ENCODE peak calls at places on chromosomes 5 and 9, in nine cellular contexts. M is right lobe of liver; B is IMR-90; S is PC-3; G is naive thymus-derived CD4-positive, alpha-beta T cell; T is testis; Y is AG04450; I is HCT116; N is lower lobe of right lung. V is an unnamed sample.

GRCh38 chr9:113309204-113309813 is 6.1 kb upstream of the RNF183 start:
- DNase-seq in M (no peak), B (peak), S (peak), G (no peak), T (peak), Y (peak), I (peak), N (no peak), V (no peak)

GRCh38 chr5:173452098-173452497 is 123.9 kb upstream of the STC2 start:
- DNase-seq in M (no peak), B (peak), S (peak), G (no peak), T (no peak), Y (no peak), I (peak), N (no peak), V (no peak)

GRCh38 chr9:72427801-72428200 is 62.8 kb upstream of the ZFAND5 start:
- DNase-seq in M (no peak), B (no peak), S (no peak), G (no peak), T (no peak), Y (no peak), I (no peak), N (no peak), V (no peak)

GRCh38 chr9:97997330-97998276 is 14.5 kb downstream of the ANP32B start:
- DNase-seq in M (no peak), B (no peak), S (no peak), G (no peak), T (no peak), Y (no peak), I (no peak), N (no peak), V (no peak)

GRCh38 chr9:134602547-134603362 is 38.8 kb upstream of the COL5A1 start:
- DNase-seq in M (peak), B (peak), S (peak), G (no peak), T (peak), Y (peak), I (peak), N (peak), V (peak)

GRCh38 chr5:174935854-174936474 is 211.6 kb downstream of the MSX2 start:
- DNase-seq in M (peak), B (peak), S (peak), G (no peak), T (peak), Y (peak), I (peak), N (peak), V (peak)

GRCh38 chr5:148145916-148146315 is 22.4 kb upstream of the SPINK14 start:
- DNase-seq in M (no peak), B (peak), S (peak), G (no peak), T (no peak), Y (no peak), I (no peak), N (no peak), V (no peak)

GRCh38 chr5:145827275-145827674 is 7.9 kb downstream of the PRELID2 start:
- DNase-seq in M (no peak), B (no peak), S (no peak), G (no peak), T (no peak), Y (no peak), I (no peak), N (no peak), V (no peak)

GRCh38 chr9:12774861-12775367 is at the start of gene LURAP1L:
- DNase-seq in M (peak), B (peak), S (peak), G (no peak), T (peak), Y (peak), I (peak), N (no peak), V (peak)

GRCh38 chr9:130825051-130825651 is 9.9 kb upstream of the ABL1 start:
- DNase-seq in M (no peak), B (peak), S (peak), G (no peak), T (peak), Y (no peak), I (no peak), N (no peak), V (peak)

GRCh38 chr5:130141689-130142320 is 237.5 kb downstream of the CHSY3 start:
- DNase-seq in M (no peak), B (no peak), S (peak), G (no peak), T (peak), Y (peak), I (no peak), N (no peak), V (no peak)

GRCh38 chr5:145965804-145966203 is 29.4 kb downstream of the SH3RF2 start:
- DNase-seq in M (no peak), B (no peak), S (no peak), G (no peak), T (peak), Y (no peak), I (no peak), N (no peak), V (no peak)

GRCh38 chr5:35436441-35437057 is 181.1 kb upstream of the SPEF2 start:
- DNase-seq in M (no peak), B (peak), S (peak), G (no peak), T (no peak), Y (no peak), I (peak), N (no peak), V (no peak)

GRCh38 chr5:51821697-51822096 is 438.4 kb downstream of the ISL1 start:
- DNase-seq in M (no peak), B (no peak), S (no peak), G (no peak), T (no peak), Y (no peak), I (no peak), N (no peak), V (no peak)

GRCh38 chr5:104347119-104347708 is 784.6 kb upstream of the NUDT12 start:
- DNase-seq in M (no peak), B (peak), S (peak), G (no peak), T (peak), Y (no peak), I (peak), N (no peak), V (no peak)

GRCh38 chr5:114361724-114362196 is at the start of gene KCNN2:
- DNase-seq in M (peak), B (peak), S (peak), G (no peak), T (peak), Y (peak), I (no peak), N (peak), V (peak)

GRCh38 chr5:173324115-173325001 is 3.9 kb downstream of the STC2 start:
- DNase-seq in M (no peak), B (peak), S (no peak), G (no peak), T (peak), Y (peak), I (no peak), N (peak), V (peak)

GRCh38 chr5:119397518-119398380 is 41.9 kb downstream of the TNFAIP8 start:
- DNase-seq in M (no peak), B (peak), S (peak), G (no peak), T (peak), Y (no peak), I (no peak), N (no peak), V (no peak)

GRCh38 chr5:94223231-94223630 is 395.2 kb downstream of the KIAA0825 start:
- DNase-seq in M (no peak), B (no peak), S (no peak), G (no peak), T (no peak), Y (no peak), I (no peak), N (no peak), V (no peak)

GRCh38 chr5:94228791-94229190 is 389.6 kb downstream of the KIAA0825 start:
- DNase-seq in M (no peak), B (no peak), S (peak), G (no peak), T (no peak), Y (no peak), I (no peak), N (no peak), V (no peak)
- H3K27ac ChIP-seq in M (no peak), B (no peak), S (peak), G (no peak), T (no peak), Y (no peak), I (no peak), N (no peak), V (no peak)

DNA sequence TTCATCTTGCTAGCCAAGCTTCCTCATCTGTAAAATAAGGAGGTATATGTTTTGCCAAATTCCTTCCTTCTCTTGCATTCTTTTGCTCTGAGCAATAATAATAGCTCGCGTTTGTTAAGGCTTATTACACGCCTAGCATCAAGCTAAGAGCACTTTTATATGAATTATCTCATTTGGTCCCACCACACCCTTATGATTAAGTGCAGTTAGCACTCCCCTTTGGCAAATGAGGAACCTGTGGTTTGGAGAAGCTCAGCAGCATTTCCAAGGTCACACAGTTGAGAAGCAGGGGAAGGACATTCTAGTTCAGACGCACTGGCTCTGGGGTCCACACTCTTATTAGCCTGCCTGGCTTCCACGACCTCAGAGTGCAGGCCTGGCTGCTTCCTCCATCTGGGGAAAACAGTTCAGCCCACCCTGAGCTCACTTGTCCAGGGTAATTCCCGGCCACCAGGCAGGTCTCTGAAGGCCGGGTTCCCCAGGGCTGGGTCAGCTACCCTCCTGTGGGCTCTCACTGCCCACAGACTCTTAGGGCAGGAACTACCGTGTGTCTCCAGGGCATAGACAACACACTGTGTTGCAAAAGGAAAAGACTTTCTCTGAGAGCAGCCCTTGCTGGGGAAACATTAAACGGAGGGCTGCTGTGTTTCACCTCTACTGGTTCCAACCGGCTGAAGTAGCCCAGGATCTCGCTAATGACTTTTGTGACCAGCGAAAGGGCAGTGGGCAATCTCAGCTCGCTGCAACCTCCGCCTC is 10.0 kb upstream of the FBP1 start:
- DNase-seq in M (no peak), B (peak), S (peak), G (no peak), T (no peak), Y (no peak), I (no peak), N (no peak), V (no peak)
- H3K27ac ChIP-seq in M (no peak), B (no peak), S (peak), G (no peak), T (no peak), Y (no peak), I (no peak), N (peak), V (no peak)

GRCh38 chr5:158695595-158696330 is 404.0 kb downstream of the EBF1 start:
- DNase-seq in M (peak), B (peak), S (peak), G (peak), T (peak), Y (peak), I (peak), N (peak), V (peak)
- H3K27ac ChIP-seq in M (no peak), B (no peak), S (no peak), G (no peak), T (no peak), Y (no peak), I (no peak), N (no peak), V (peak)

GRCh38 chr5:170121321-170121720 is 15.6 kb downstream of the FOXI1 start:
- DNase-seq in M (no peak), B (peak), S (peak), G (no peak), T (no peak), Y (peak), I (no peak), N (no peak), V (no peak)
- H3K27ac ChIP-seq in M (no peak), B (peak), S (peak), G (no peak), T (no peak), Y (peak), I (no peak), N (no peak), V (no peak)

GRCh38 chr9:37915911-37916470 is 12.1 kb upstream of the SLC25A51 start:
- DNase-seq in M (no peak), B (no peak), S (no peak), G (no peak), T (no peak), Y (no peak), I (no peak), N (no peak), V (no peak)
- H3K27ac ChIP-seq in M (no peak), B (no peak), S (no peak), G (no peak), T (no peak), Y (no peak), I (no peak), N (peak), V (peak)

GRCh38 chr9:35111006-35111933 is 4.4 kb downstream of the ATOSB start:
- DNase-seq in M (peak), B (peak), S (peak), G (peak), T (peak), Y (peak), I (peak), N (peak), V (peak)
- H3K27ac ChIP-seq in M (peak), B (peak), S (peak), G (peak), T (peak), Y (peak), I (peak), N (peak), V (peak)

DNA sequence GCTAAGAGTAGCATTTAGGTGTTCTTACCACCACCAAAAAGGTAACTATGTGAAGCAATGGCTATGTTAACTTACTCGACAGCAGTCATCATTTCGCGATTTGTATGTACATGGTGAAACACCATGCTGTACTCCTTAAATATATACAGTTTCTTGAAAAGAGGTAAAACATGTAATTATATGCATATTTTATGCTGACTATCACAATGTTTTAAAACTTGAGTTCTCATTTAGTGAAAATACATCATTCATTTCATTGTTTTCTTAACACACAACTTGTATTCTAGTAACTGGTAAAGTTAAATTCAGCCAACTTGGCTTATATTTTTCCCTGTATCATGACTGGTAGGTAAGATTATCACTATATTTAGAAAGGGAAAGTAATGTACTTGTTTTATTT is 189.9 kb downstream of the ADCY2 start:
- DNase-seq in M (no peak), B (no peak), S (no peak), G (no peak), T (no peak), Y (no peak), I (no peak), N (no peak), V (no peak)
- H3K27ac ChIP-seq in M (no peak), B (no peak), S (no peak), G (no peak), T (no peak), Y (no peak), I (no peak), N (no peak), V (no peak)

DNA sequence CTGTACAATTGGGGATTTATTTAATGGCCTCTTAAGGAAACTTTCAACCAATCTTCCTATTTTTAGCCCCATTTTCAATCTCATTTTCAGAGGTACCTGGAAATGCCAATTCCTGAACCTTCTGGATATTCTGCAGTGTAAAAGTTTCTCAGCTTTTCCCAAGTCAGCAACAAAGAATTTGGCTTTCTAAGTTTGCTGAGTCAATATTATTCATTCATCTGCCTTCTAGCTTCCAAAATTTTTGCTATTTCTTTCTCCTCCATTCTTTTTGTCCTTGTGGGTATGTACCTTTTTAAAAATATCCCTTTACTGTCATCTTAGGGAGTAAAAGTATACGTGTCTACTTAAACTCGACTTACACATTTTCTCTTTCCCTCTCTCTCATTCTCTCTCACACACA is 25.7 kb downstream of the CETN3 start:
- DNase-seq in M (no peak), B (no peak), S (no peak), G (no peak), T (no peak), Y (no peak), I (no peak), N (no peak), V (no peak)
- H3K27ac ChIP-seq in M (no peak), B (no peak), S (no peak), G (no peak), T (no peak), Y (no peak), I (no peak), N (no peak), V (no peak)

GRCh38 chr5:53087171-53087570 is 22.4 kb downstream of the MOCS2 start:
- DNase-seq in M (no peak), B (no peak), S (no peak), G (no peak), T (no peak), Y (no peak), I (no peak), N (no peak), V (no peak)
- H3K27ac ChIP-seq in M (no peak), B (no peak), S (no peak), G (no peak), T (no peak), Y (no peak), I (no peak), N (no peak), V (no peak)

GRCh38 chr5:125081101-125081500 is 334.7 kb upstream of the ZNF608 start:
- DNase-seq in M (no peak), B (no peak), S (no peak), G (no peak), T (no peak), Y (no peak), I (no peak), N (no peak), V (no peak)

GRCh38 chr5:125088522-125089105 is 342.2 kb upstream of the ZNF608 start:
- DNase-seq in M (peak), B (no peak), S (no peak), G (no peak), T (peak), Y (no peak), I (no peak), N (no peak), V (no peak)

GRCh38 chr5:125085797-125086505 is 339.5 kb upstream of the ZNF608 start:
- DNase-seq in M (no peak), B (no peak), S (no peak), G (no peak), T (no peak), Y (no peak), I (no peak), N (no peak), V (no peak)

GRCh38 chr5:125083932-125084331 is 337.5 kb upstream of the ZNF608 start:
- DNase-seq in M (no peak), B (peak), S (peak), G (no peak), T (no peak), Y (peak), I (no peak), N (no peak), V (no peak)
- H3K27ac ChIP-seq in M (no peak), B (no peak), S (no peak), G (no peak), T (no peak), Y (no peak), I (no peak), N (no peak), V (peak)